ENCODE peak calls at places on chromosomes 12 and 14, in four cellular contexts. One of them, this sample, is unnamed.

GRCh38 chr12:27780612-27781408 is 774 bp upstream of the MANSC4 start:
- DNase-seq in CD4-positive, alpha-beta T cell: peak
- DNase-seq in T-helper 22 cell: peak
- DNase-seq in psoas muscle: peak
- DNase-seq in this sample: no peak

GRCh38 chr14:61258985-61259384 is 22.2 kb downstream of the TMEM30B start:
- DNase-seq in T-helper 22 cell: no peak
- DNase-seq in psoas muscle: no peak
- DNase-seq in CD4-positive, alpha-beta T cell: no peak
- DNase-seq in this sample: peak

GRCh38 chr12:130461868-130462557 is 124.3 kb downstream of the PIWIL1 start:
- DNase-seq in psoas muscle: peak
- DNase-seq in T-helper 22 cell: no peak
- DNase-seq in CD4-positive, alpha-beta T cell: no peak
- DNase-seq in this sample: no peak

GRCh38 chr12:95202691-95203476 is 14.4 kb downstream of the FGD6 start:
- DNase-seq in T-helper 22 cell: no peak
- DNase-seq in psoas muscle: no peak
- DNase-seq in CD4-positive, alpha-beta T cell: no peak
- DNase-seq in this sample: no peak

GRCh38 chr14:64786296-64787149 is 82.3 kb downstream of the PLEKHG3 start:
- DNase-seq in T-helper 22 cell: no peak
- DNase-seq in CD4-positive, alpha-beta T cell: no peak
- DNase-seq in psoas muscle: no peak
- DNase-seq in this sample: no peak

GRCh38 chr12:60191676-60192359 is 596.0 kb downstream of the SLC16A7 start:
- DNase-seq in CD4-positive, alpha-beta T cell: no peak
- DNase-seq in T-helper 22 cell: no peak
- DNase-seq in psoas muscle: no peak
- DNase-seq in this sample: peak

GRCh38 chr14:75514673-75515630 is 7.3 kb upstream of the BATF start:
- DNase-seq in psoas muscle: peak
- DNase-seq in T-helper 22 cell: peak
- DNase-seq in CD4-positive, alpha-beta T cell: peak
- DNase-seq in this sample: no peak

GRCh38 chr14:62409909-62410308 is 635.3 kb downstream of the KCNH5 start:
- DNase-seq in T-helper 22 cell: no peak
- DNase-seq in CD4-positive, alpha-beta T cell: no peak
- DNase-seq in psoas muscle: no peak
- DNase-seq in this sample: no peak

GRCh38 chr12:40662366-40662765 is 29.9 kb upstream of the CNTN1 start:
- DNase-seq in CD4-positive, alpha-beta T cell: no peak
- DNase-seq in psoas muscle: no peak
- DNase-seq in T-helper 22 cell: no peak
- DNase-seq in this sample: no peak

GRCh38 chr14:95993768-95994592 is 45.2 kb upstream of the C14orf132 start:
- DNase-seq in T-helper 22 cell: no peak
- DNase-seq in psoas muscle: no peak
- DNase-seq in CD4-positive, alpha-beta T cell: peak
- DNase-seq in this sample: no peak

GRCh38 chr12:27614386-27614785 is 81.9 kb upstream of the REP15 start:
- DNase-seq in CD4-positive, alpha-beta T cell: no peak
- DNase-seq in psoas muscle: no peak
- DNase-seq in T-helper 22 cell: no peak
- DNase-seq in this sample: no peak

GRCh38 chr14:65101631-65102440 is 481 bp downstream of the MAX start:
- DNase-seq in psoas muscle: no peak
- DNase-seq in CD4-positive, alpha-beta T cell: peak
- DNase-seq in T-helper 22 cell: peak
- DNase-seq in this sample: no peak

GRCh38 chr12:78087363-78087675 is 256.6 kb downstream of the NAV3 start:
- DNase-seq in T-helper 22 cell: no peak
- DNase-seq in psoas muscle: no peak
- DNase-seq in CD4-positive, alpha-beta T cell: no peak
- DNase-seq in this sample: no peak

GRCh38 chr12:25069221-25069620 is 120.3 kb upstream of the BCAT1 start:
- DNase-seq in psoas muscle: no peak
- DNase-seq in T-helper 22 cell: no peak
- DNase-seq in CD4-positive, alpha-beta T cell: no peak
- DNase-seq in this sample: no peak

GRCh38 chr14:77889971-77890442 is 90.1 kb downstream of the ADCK1 start:
- DNase-seq in T-helper 22 cell: no peak
- DNase-seq in CD4-positive, alpha-beta T cell: no peak
- DNase-seq in psoas muscle: no peak
- DNase-seq in this sample: peak

GRCh38 chr14:77657244-77657643 is 40.8 kb upstream of the SPTLC2 start:
- DNase-seq in T-helper 22 cell: no peak
- DNase-seq in CD4-positive, alpha-beta T cell: no peak
- DNase-seq in psoas muscle: no peak
- DNase-seq in this sample: no peak

GRCh38 chr14:75295491-75296338 is 17.1 kb downstream of the FOS start:
- DNase-seq in CD4-positive, alpha-beta T cell: peak
- DNase-seq in T-helper 22 cell: peak
- DNase-seq in psoas muscle: peak
- DNase-seq in this sample: no peak

GRCh38 chr12:30286345-30286926 is 409.2 kb downstream of the IPO8 start:
- DNase-seq in T-helper 22 cell: no peak
- DNase-seq in CD4-positive, alpha-beta T cell: no peak
- DNase-seq in psoas muscle: no peak
- DNase-seq in this sample: no peak

GRCh38 chr14:67269338-67270060 is 28.3 kb downstream of the PALS1 start:
- DNase-seq in CD4-positive, alpha-beta T cell: no peak
- DNase-seq in T-helper 22 cell: no peak
- DNase-seq in psoas muscle: no peak
- DNase-seq in this sample: peak

GRCh38 chr14:64708148-64709004 is 4.2 kb downstream of the PLEKHG3 start:
- DNase-seq in T-helper 22 cell: peak
- DNase-seq in psoas muscle: no peak
- DNase-seq in CD4-positive, alpha-beta T cell: no peak
- DNase-seq in this sample: no peak

GRCh38 chr14:103500148-103500990 is 22.3 kb downstream of the CKB start:
- DNase-seq in T-helper 22 cell: peak
- DNase-seq in psoas muscle: peak
- DNase-seq in CD4-positive, alpha-beta T cell: peak
- DNase-seq in this sample: no peak

This sample was measured in BJ.